ENCODE peak calls at places on chromosomes 12 and 14, in ten cellular contexts. F, G, N, J, O, X, U, H, K and T are unnamed samples.

GRCh38 chr12:48105321-48105866 is 485 bp downstream of the SENP1 start:
- DNase-seq in F (no peak), G (no peak), N (peak), J (no peak), O (no peak), X (no peak), U (peak), H (no peak), K (no peak), T (no peak)

GRCh38 chr12:114248527-114248926 is 157.4 kb downstream of the TBX5 start:
- DNase-seq in F (no peak), G (no peak), N (no peak), J (no peak), O (no peak), X (no peak), U (no peak), H (no peak), K (no peak), T (no peak)

GRCh38 chr12:131510431-131510830 is 200.5 kb upstream of the SFSWAP start:
- DNase-seq in F (no peak), G (no peak), N (no peak), J (no peak), O (no peak), X (no peak), U (no peak), H (no peak), K (no peak), T (no peak)

GRCh38 chr14:36662543-36663403 is 1.1 kb downstream of the PAX9 start:
- DNase-seq in F (peak), G (peak), N (no peak), J (no peak), O (no peak), X (no peak), U (no peak), H (no peak), K (no peak), T (peak)

GRCh38 chr12:131902332-131903241 is 8.2 kb downstream of the ULK1 start:
- DNase-seq in F (no peak), G (no peak), N (no peak), J (no peak), O (no peak), X (no peak), U (no peak), H (no peak), K (no peak), T (no peak)

GRCh38 chr14:35254736-35255135 is 37.4 kb upstream of the PSMA6 start:
- DNase-seq in F (no peak), G (no peak), N (no peak), J (no peak), O (no peak), X (no peak), U (no peak), H (no peak), K (no peak), T (no peak)

GRCh38 chr12:126617312-126617711 is 1552.1 kb downstream of the AACS start:
- DNase-seq in F (peak), G (no peak), N (no peak), J (no peak), O (no peak), X (no peak), U (no peak), H (no peak), K (no peak), T (no peak)

GRCh38 chr14:92846162-92846897 is 52.2 kb downstream of the GOLGA5 start:
- DNase-seq in F (peak), G (no peak), N (no peak), J (no peak), O (no peak), X (peak), U (peak), H (no peak), K (no peak), T (no peak)

GRCh38 chr14:83535396-83535906 is 1994.5 kb upstream of the FLRT2 start:
- DNase-seq in F (no peak), G (no peak), N (no peak), J (no peak), O (no peak), X (no peak), U (no peak), H (no peak), K (no peak), T (no peak)

GRCh38 chr12:66061557-66062279 is 68.8 kb downstream of the LLPH start:
- DNase-seq in F (peak), G (no peak), N (no peak), J (no peak), O (no peak), X (no peak), U (no peak), H (no peak), K (no peak), T (no peak)

GRCh38 chr12:5796171-5797091 is 148.6 kb downstream of the ANO2 start:
- DNase-seq in F (no peak), G (no peak), N (no peak), J (no peak), O (no peak), X (no peak), U (peak), H (no peak), K (no peak), T (no peak)